ENCODE peak calls at places on chromosomes 4 and X, in ten cellular contexts. H is tibial artery, V is HepG2, Y is SJCRH30, C is cardiac muscle cell, M is substantia nigra, N is psoas muscle, E is heart left ventricle, X is mesendoderm, Q is SJSA1. I is an unnamed sample.

GRCh38 chr4:100372432-100372831 is 145.4 kb downstream of the EMCN start:
- DNase-seq in H (no peak), V (peak; percentile 1), Y (no peak), C (peak; percentile 33), M (no peak), N (no peak), E (no peak), X (peak; percentile 28), Q (no peak), I (peak; percentile 50)

GRCh38 chrX:28659269-28659668 is 72.0 kb downstream of the IL1RAPL1 start:
- DNase-seq in H (no peak), V (no peak), Y (peak; percentile 2), C (no peak), M (no peak), N (no peak), E (no peak), X (peak; percentile 57), Q (no peak), I (peak; percentile 49)

GRCh38 chrX:15549189-15550012 is 48.8 kb downstream of the BMX start:
- DNase-seq in H (no peak), V (no peak), Y (no peak), C (no peak), M (no peak), N (no peak), E (no peak), X (no peak), Q (no peak), I (no peak)

GRCh38 chr4:156568041-156568440 is 403.6 kb downstream of the PDGFC start:
- DNase-seq in H (no peak), V (no peak), Y (no peak), C (no peak), M (no peak), N (no peak), E (no peak), X (peak; percentile 26), Q (no peak), I (no peak)

GRCh38 chr4:3673716-3674478 is 92.3 kb upstream of the ADRA2C start:
- DNase-seq in H (peak; percentile 31), V (no peak), Y (no peak), C (no peak), M (no peak), N (no peak), E (no peak), X (no peak), Q (no peak), I (no peak)

GRCh38 chrX:150692296-150692695 is 900 bp upstream of the MTMR1 start:
- DNase-seq in H (no peak), V (no peak), Y (no peak), C (no peak), M (no peak), N (no peak), E (no peak), X (no peak), Q (no peak), I (peak; percentile 53)

GRCh38 chrX:41457618-41458192 is 10.6 kb downstream of the NYX start:
- DNase-seq in H (no peak), V (no peak), Y (peak; percentile 49), C (no peak), M (no peak), N (no peak), E (no peak), X (no peak), Q (no peak), I (no peak)

GRCh38 chrX:136910565-136911040 is 30.1 kb upstream of the RBMX start:
- DNase-seq in H (no peak), V (no peak), Y (no peak), C (no peak), M (no peak), N (no peak), E (no peak), X (no peak), Q (no peak), I (no peak)

GRCh38 chr4:11480683-11481082 is 52.0 kb upstream of the HS3ST1 start:
- DNase-seq in H (peak; percentile 68), V (no peak), Y (no peak), C (no peak), M (peak; percentile 7), N (no peak), E (peak; percentile 44), X (no peak), Q (no peak), I (no peak)

GRCh38 chr4:80077639-80078038 is 4.6 kb upstream of the ANTXR2 start:
- DNase-seq in H (no peak), V (no peak), Y (no peak), C (no peak), M (no peak), N (no peak), E (no peak), X (no peak), Q (no peak), I (no peak)

GRCh38 chr4:70306101-70306500 is 28.7 kb upstream of the CABS1 start:
- DNase-seq in H (no peak), V (no peak), Y (no peak), C (no peak), M (no peak), N (no peak), E (no peak), X (no peak), Q (no peak), I (no peak)

GRCh38 chr4:112284662-112285411 is 867 bp downstream of the TIFA start:
- DNase-seq in H (no peak), V (no peak), Y (peak; percentile 12), C (no peak), M (no peak), N (no peak), E (no peak), X (no peak), Q (no peak), I (peak; percentile 69)

GRCh38 chr4:184801781-184802180 is 24.0 kb downstream of the ACSL1 start:
- DNase-seq in H (peak; percentile 24), V (no peak), Y (no peak), C (no peak), M (no peak), N (no peak), E (no peak), X (peak; percentile 28), Q (no peak), I (no peak)

GRCh38 chr4:184337907-184338306 is 120.2 kb upstream of the ENPP6 start:
- DNase-seq in H (no peak), V (no peak), Y (no peak), C (no peak), M (no peak), N (no peak), E (no peak), X (no peak), Q (no peak), I (no peak)

GRCh38 chr4:26334366-26334765 is 13.6 kb downstream of the RBPJ start:
- DNase-seq in H (no peak), V (no peak), Y (no peak), C (no peak), M (no peak), N (no peak), E (no peak), X (no peak), Q (no peak), I (no peak)

GRCh38 chr4:164716901-164717300 is 37.0 kb upstream of the SMIM31 start:
- DNase-seq in H (no peak), V (peak; percentile 17), Y (no peak), C (peak; percentile 18), M (no peak), N (no peak), E (no peak), X (peak; percentile 48), Q (no peak), I (peak; percentile 64)

GRCh38 chrX:9148626-9149385 is 114.9 kb upstream of the FAM9B start:
- DNase-seq in H (peak; percentile 64), V (no peak), Y (peak; percentile 17), C (peak; percentile 11), M (no peak), N (no peak), E (no peak), X (peak; percentile 96), Q (peak; percentile 55), I (no peak)

GRCh38 chr4:113328514-113328913 is 279.1 kb downstream of the ANK2 start:
- DNase-seq in H (no peak), V (peak; percentile 15), Y (peak; percentile 23), C (no peak), M (no peak), N (no peak), E (no peak), X (peak; percentile 69), Q (no peak), I (peak; percentile 66)

GRCh38 chr4:8205749-8206611 is 6.9 kb downstream of the SH3TC1 start:
- DNase-seq in H (no peak), V (no peak), Y (no peak), C (no peak), M (no peak), N (no peak), E (no peak), X (no peak), Q (no peak), I (no peak)
- H3K27ac ChIP-seq in H (no peak overlapping the region), V (no peak overlapping the region), Y (no peak overlapping the region), C (no peak overlapping the region), M (no peak overlapping the region), N (no peak overlapping the region), E (no peak overlapping the region), X (no peak overlapping the region), Q (no peak overlapping the region), I (no peak overlapping the region)

DNA sequence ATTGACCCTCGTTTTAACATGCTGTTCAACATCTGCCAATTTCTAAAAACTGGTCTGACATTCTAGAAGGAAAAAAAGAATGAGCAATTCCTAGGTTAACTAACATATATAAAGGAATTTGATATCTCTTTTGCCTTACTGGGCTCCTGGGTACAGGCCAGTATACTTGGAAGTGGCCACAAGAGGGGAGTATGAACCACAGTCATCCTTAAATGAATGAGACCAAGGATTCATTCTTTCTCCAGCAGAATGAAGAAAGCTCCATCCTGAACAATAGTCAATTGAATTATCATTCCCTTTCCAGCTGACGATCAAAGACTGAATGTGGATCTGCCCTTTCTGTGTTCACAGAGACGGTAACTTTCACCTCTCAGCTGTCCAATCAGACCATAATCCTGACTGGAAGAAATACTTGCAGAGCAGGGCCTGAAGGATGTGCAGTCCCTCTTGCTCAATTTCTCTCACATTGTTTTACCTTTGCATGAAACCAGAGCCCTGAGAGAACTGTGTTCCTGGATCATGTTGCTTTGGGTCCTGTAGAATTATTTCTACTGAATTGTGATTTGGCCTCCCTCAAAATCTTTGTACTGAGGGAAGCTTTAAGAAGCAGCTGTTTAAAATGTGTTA is 14.8 kb upstream of the SPARCL1 start:
- DNase-seq in H (no peak), V (peak; percentile 4), Y (peak; percentile 66), C (peak; percentile 45), M (peak; percentile 7), N (no peak), E (no peak), X (peak; percentile 70), Q (no peak), I (peak; percentile 52)
- H3K27ac ChIP-seq in H (no peak overlapping the region), V (no peak overlapping the region), Y (peak overlapping the region; percentile 12), C (no peak overlapping the region), M (peak overlapping the region; percentile 20), N (no peak overlapping the region), E (no peak overlapping the region), X (no peak overlapping the region), Q (no peak overlapping the region), I (no peak overlapping the region)

GRCh38 chr4:180642732-180643131 is 1600.5 kb upstream of the TENM3 start:
- DNase-seq in H (no peak), V (no peak), Y (no peak), C (no peak), M (no peak), N (no peak), E (no peak), X (no peak), Q (no peak), I (no peak)
- H3K27ac ChIP-seq in H (no peak overlapping the region), V (no peak overlapping the region), Y (no peak overlapping the region), C (no peak overlapping the region), M (no peak overlapping the region), N (no peak overlapping the region), E (no peak overlapping the region), X (no peak overlapping the region), Q (no peak overlapping the region), I (no peak overlapping the region)

GRCh38 chr4:38105475-38105874 is 145.3 kb downstream of the PTTG2 start:
- DNase-seq in H (no peak), V (no peak), Y (no peak), C (no peak), M (no peak), N (no peak), E (no peak), X (no peak), Q (no peak), I (no peak)
- H3K27ac ChIP-seq in H (no peak overlapping the region), V (no peak overlapping the region), Y (no peak overlapping the region), C (no peak overlapping the region), M (no peak overlapping the region), N (no peak overlapping the region), E (no peak overlapping the region), X (no peak overlapping the region), Q (no peak overlapping the region), I (no peak overlapping the region)

I was measured in Karpas-422.